ENCODE peak calls at places on chromosomes 2 and 18, in five cellular contexts. A is stimulated activated naive CD8-positive, alpha-beta T cell treated with anti-CD3 and anti-CD28 coated beads, Interleukin-15, Interleukin-2, amounts not matched to agents 100 U/mL and 50 U/mL, for 24 hours; F is T follicular helper cell; G is SW480; N is B cell. O is an unnamed sample.

GRCh38 chr2:11904029-11904428 is 157.6 kb downstream of the LPIN1 start:
- DNase-seq in F (no peak), A (no peak), N (peak), G (no peak), O (no peak)

GRCh38 chr2:85797263-85797660 is 43.5 kb downstream of the ATOH8 start:
- DNase-seq in G (no peak), N (no peak), F (no peak), A (no peak), O (no peak)

GRCh38 chr2:126558029-126558428 is 97.9 kb upstream of the GYPC start:
- DNase-seq in A (no peak), G (no peak), N (no peak), F (no peak), O (no peak)

GRCh38 chr2:147460140-147460539 is 384.7 kb upstream of the ACVR2A start:
- DNase-seq in A (no peak), G (no peak), N (no peak), F (no peak), O (peak)

GRCh38 chr18:76494181-76494540 is 881 bp downstream of the ZNF516 start:
- DNase-seq in N (peak), F (no peak), A (peak), G (no peak), O (peak)

GRCh38 chr18:45384137-45384998 is 230.9 kb upstream of the SLC14A2 start:
- DNase-seq in G (peak), N (peak), A (peak), F (peak), O (peak)

GRCh38 chr2:11305338-11305737 is 39.1 kb downstream of the ROCK2 start:
- DNase-seq in G (no peak), F (no peak), A (no peak), N (no peak), O (peak)

GRCh38 chr2:227864161-227864756 is 7.2 kb upstream of the DAW1 start:
- DNase-seq in N (no peak), G (no peak), A (no peak), F (no peak), O (no peak)

GRCh38 chr2:86523491-86523890 is 39.8 kb downstream of the CHMP3 start:
- DNase-seq in N (no peak), F (no peak), A (no peak), G (no peak), O (no peak)

GRCh38 chr2:68466361-68466777 is 725 bp downstream of the FBXO48 start:
- DNase-seq in A (peak), F (peak), G (peak), N (peak), O (peak)

GRCh38 chr2:128578406-128579385 is 260.0 kb upstream of the HS6ST1 start:
- DNase-seq in G (no peak), F (no peak), A (no peak), N (no peak), O (peak)

GRCh38 chr2:19706332-19706731 is 195.5 kb downstream of the TTC32 start:
- DNase-seq in G (no peak), A (no peak), F (no peak), N (no peak), O (no peak)